ENCODE peak calls at places on chromosomes 4 and X, in four cellular contexts. G, R, K and U are unnamed samples.

GRCh38 chr4:15659768-15660394 is 4.7 kb upstream of the FBXL5 start:
- DNase-seq in G (no peak), R (no peak), K (no peak), U (no peak)

GRCh38 chr4:144646523-144647094 is 653 bp downstream of the HHIP start:
- DNase-seq in G (no peak), R (no peak), K (no peak), U (peak)

GRCh38 chrX:123580871-123581270 is 152.0 kb downstream of the THOC2 start:
- DNase-seq in G (no peak), R (no peak), K (no peak), U (no peak)

GRCh38 chr4:8291701-8292387 is 22.3 kb downstream of the HTRA3 start:
- DNase-seq in G (no peak), R (peak), K (no peak), U (no peak)

GRCh38 chr4:155999743-156000142 is 46.1 kb upstream of the CTSO start:
- DNase-seq in G (no peak), R (no peak), K (no peak), U (no peak)

GRCh38 chrX:100381613-100382012 is 28.5 kb downstream of the PCDH19 start:
- DNase-seq in G (no peak), R (no peak), K (no peak), U (no peak)

GRCh38 chr4:168815373-168816345 is 194.4 kb downstream of the CBR4 start:
- DNase-seq in G (no peak), R (no peak), K (no peak), U (no peak)

GRCh38 chr4:13126976-13127910 is 356.9 kb downstream of the RAB28 start:
- DNase-seq in G (no peak), R (no peak), K (peak), U (no peak)

GRCh38 chrX:11504234-11504633 is 161.5 kb downstream of the ARHGAP6 start:
- DNase-seq in G (no peak), R (no peak), K (no peak), U (no peak)

GRCh38 chrX:134692990-134693389 is 34.7 kb upstream of the PLAC1 start:
- DNase-seq in G (no peak), R (no peak), K (no peak), U (no peak)

GRCh38 chr4:134862116-134862515 is 660.5 kb upstream of the PABPC4L start:
- DNase-seq in G (no peak), R (no peak), K (no peak), U (no peak)

GRCh38 chrX:19747672-19748610 is 139.5 kb downstream of the SH3KBP1 start:
- DNase-seq in G (no peak), R (peak), K (no peak), U (no peak)

GRCh38 chr4:108830509-108831244 is 67.8 kb upstream of the ETNPPL start:
- DNase-seq in G (no peak), R (no peak), K (peak), U (no peak)

GRCh38 chr4:173477016-173477415 is 53.0 kb downstream of the HAND2 start:
- DNase-seq in G (no peak), R (no peak), K (no peak), U (no peak)

GRCh38 chrX:53452812-53453211 is 18.6 kb upstream of the HSD17B10 start:
- DNase-seq in G (no peak), R (no peak), K (no peak), U (no peak)

GRCh38 chr4:48664938-48665337 is 115.1 kb downstream of the FRYL start:
- DNase-seq in G (no peak), R (no peak), K (no peak), U (no peak)

GRCh38 chr4:38621831-38622230 is 42.2 kb upstream of the KLF3 start:
- DNase-seq in G (no peak), R (no peak), K (no peak), U (no peak)

GRCh38 chrX:7316280-7316679 is 168.3 kb upstream of the PUDP start:
- DNase-seq in G (no peak), R (no peak), K (no peak), U (no peak)

GRCh38 chr4:24840826-24841587 is 45.6 kb downstream of the SOD3 start:
- DNase-seq in G (no peak), R (no peak), K (no peak), U (no peak)

GRCh38 chrX:37388413-37388812 is 39.2 kb downstream of the PRRG1 start:
- DNase-seq in G (no peak), R (no peak), K (no peak), U (no peak)

GRCh38 chr4:76984127-76984526 is 34.6 kb downstream of the SEPTIN11 start:
- DNase-seq in G (no peak), R (no peak), K (no peak), U (peak)

GRCh38 chr4:88027611-88028608 is 20.5 kb downstream of the PKD2 start:
- DNase-seq in G (no peak), R (no peak), K (no peak), U (no peak)

GRCh38 chr4:78561677-78562076 is 10.1 kb downstream of the ANXA3 start:
- DNase-seq in G (no peak), R (no peak), K (no peak), U (no peak)

GRCh38 chr4:26613242-26613641 is 29.4 kb downstream of the TBC1D19 start:
- DNase-seq in G (no peak), R (no peak), K (no peak), U (no peak)

GRCh38 chr4:40176602-40177001 is 20.2 kb upstream of the RHOH start:
- DNase-seq in G (no peak), R (no peak), K (no peak), U (no peak)

GRCh38 chrX:102950908-102951866 is 14.1 kb downstream of the RAB40AL start:
- DNase-seq in G (peak), R (no peak), K (peak), U (peak)

GRCh38 chr4:87012265-87012953 is 77.6 kb downstream of the AFF1 start:
- DNase-seq in G (no peak), R (no peak), K (peak), U (no peak)

GRCh38 chr4:52251864-52252263 is 200.8 kb downstream of the SPATA18 start:
- DNase-seq in G (no peak), R (no peak), K (no peak), U (no peak)

GRCh38 chrX:131199086-131199485 is 90.0 kb downstream of the IGSF1 start:
- DNase-seq in G (no peak), R (no peak), K (no peak), U (no peak)

GRCh38 chrX:21865436-21865835 is 9.6 kb downstream of the YY2 start:
- DNase-seq in G (no peak), R (no peak), K (no peak), U (no peak)

GRCh38 chrX:41293269-41293668 is 40.7 kb upstream of the DDX3X start:
- DNase-seq in G (no peak), R (no peak), K (no peak), U (no peak)
- TF ChIP-seq CTCF in G (no peak), R (no peak), K (no peak), U (peak)

DNA sequence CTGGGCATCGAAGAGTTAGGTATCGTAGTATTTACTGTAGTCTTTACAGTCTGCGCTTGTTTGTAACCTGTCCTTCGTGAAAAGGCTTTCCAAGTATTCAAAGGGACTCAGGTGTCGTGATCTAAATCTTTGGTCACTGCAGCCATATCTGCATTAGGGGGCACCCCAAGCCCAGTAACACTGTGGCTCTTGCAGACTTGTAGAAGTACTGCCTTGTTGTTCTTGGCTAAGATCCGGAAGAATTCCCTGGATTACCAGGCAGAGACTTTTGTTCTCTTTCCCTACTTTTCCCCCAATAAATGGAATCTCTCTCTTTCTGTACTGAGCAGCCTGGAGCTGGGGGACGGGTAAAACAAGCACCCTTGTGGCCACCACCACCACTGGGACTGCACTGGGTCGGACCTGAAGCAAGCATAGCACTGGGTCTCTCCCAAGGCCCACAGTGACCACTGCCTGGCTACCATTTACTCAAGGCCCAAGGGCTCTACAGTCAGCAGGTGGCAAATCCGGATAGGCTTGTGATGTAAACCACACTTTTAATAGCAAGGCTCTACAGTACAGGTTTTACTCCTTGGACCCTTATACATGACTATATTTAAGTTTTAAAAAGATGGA is 12.0 kb downstream of the CXorf58 start:
- DNase-seq in G (no peak), R (no peak), K (no peak), U (no peak)
- TF ChIP-seq CTCF in G (peak), R (no peak), K (no peak), U (no peak)

GRCh38 chrX:82676386-82676785 is 831.7 kb upstream of the POU3F4 start:
- DNase-seq in G (no peak), R (no peak), K (no peak), U (no peak)
- TF ChIP-seq CTCF in G (peak), R (no peak), K (no peak), U (peak)

DNA sequence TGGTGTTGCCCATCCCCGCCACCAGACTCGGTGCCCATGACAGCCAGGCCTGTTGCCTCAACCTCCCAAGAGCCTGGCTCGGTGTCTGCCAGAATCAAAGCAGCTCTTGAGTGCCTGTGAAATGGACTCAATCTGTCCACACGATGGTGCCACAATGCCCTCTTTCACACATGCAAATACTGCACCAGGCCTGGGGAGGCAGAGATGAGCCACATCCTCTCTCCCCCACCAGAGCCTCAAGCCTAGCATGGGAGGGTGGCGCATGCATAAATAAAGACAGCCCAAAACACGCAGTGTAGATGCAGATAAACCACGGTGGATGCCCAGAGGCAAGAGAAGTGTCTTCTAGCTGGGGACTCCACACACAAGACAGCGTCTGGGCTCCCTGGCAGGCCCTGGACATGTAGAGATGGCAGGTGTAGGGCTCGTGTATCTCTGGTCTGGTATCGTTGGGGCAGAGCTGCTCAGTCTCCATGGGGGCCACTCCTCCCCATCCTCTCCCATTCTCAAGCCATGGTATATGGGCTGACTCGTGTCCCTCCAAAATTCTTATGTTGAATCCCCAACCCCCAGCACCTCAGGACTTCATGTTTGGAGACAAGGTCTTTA is 65.6 kb downstream of the JAKMIP1 start:
- DNase-seq in G (no peak), R (no peak), K (no peak), U (peak)
- TF ChIP-seq CTCF in G (no peak), R (no peak), K (no peak), U (peak)

GRCh38 chr4:2811830-2812599 is 19.1 kb downstream of the SH3BP2 start:
- DNase-seq in G (no peak), R (peak), K (peak), U (peak)
- TF ChIP-seq CTCF in G (no peak), R (no peak), K (no peak), U (no peak)

GRCh38 chr4:186020793-186021407 is 48.1 kb upstream of the TLR3 start:
- DNase-seq in G (no peak), R (no peak), K (no peak), U (no peak)
- TF ChIP-seq CTCF in G (no peak), R (no peak), K (no peak), U (no peak)

GRCh38 chr4:5118091-5118786 is 67.0 kb downstream of the STK32B start:
- DNase-seq in G (no peak), R (no peak), K (no peak), U (no peak)
- TF ChIP-seq CTCF in G (no peak), R (no peak), K (no peak), U (no peak)

DNA sequence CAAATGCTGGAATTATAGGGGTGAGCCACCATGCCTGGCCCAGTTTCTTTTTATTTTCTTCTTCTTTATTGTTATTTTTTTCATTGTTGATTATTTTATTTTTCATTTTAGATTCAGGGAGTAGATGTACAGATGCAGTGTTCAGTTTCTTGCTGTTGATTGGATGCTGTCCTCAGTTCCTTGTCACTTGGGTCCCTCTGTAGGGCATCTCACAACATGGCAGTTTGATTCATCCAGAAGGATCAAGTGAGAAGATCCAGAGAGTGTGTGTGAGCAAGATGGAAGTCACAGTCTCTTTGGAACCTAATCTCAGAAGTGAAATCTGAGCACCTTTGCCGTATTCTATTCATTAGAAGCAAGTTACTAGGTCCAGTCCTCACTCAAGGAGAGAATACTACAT is 20.9 kb downstream of the HMGB3 start:
- DNase-seq in G (no peak), R (no peak), K (no peak), U (no peak)
- TF ChIP-seq CTCF in G (no peak), R (no peak), K (no peak), U (peak)